ENCODE peak calls at places on chromosomes 7 and 10, in eight cellular contexts. Z, R, F, I, J, S, E and D are unnamed samples.

GRCh38 chr7:101094791-101095375 is 9.6 kb downstream of the TRIM56 start:
- DNase-seq in Z (no peak), R (no peak), F (peak; percentile 45), I (no peak), J (peak; percentile 87), S (peak; percentile 77), E (peak; percentile 81), D (peak; percentile 56)

GRCh38 chr7:36153571-36154097 is 580 bp downstream of the EEPD1 start:
- DNase-seq in Z (no peak), R (no peak), F (peak; percentile 53), I (peak; percentile 29), J (peak; percentile 41), S (no peak), E (no peak), D (peak; percentile 49)

GRCh38 chr7:138243430-138243829 is 167.2 kb downstream of the AKR1D1 start:
- DNase-seq in Z (no peak), R (no peak), F (no peak), I (peak; percentile 20), J (peak; percentile 98), S (no peak), E (peak; percentile 68), D (peak; percentile 10)

GRCh38 chr10:21100871-21101514 is 203.9 kb upstream of the NEBL start:
- DNase-seq in Z (no peak), R (no peak), F (no peak), I (no peak), J (no peak), S (no peak), E (peak; percentile 87), D (no peak)

GRCh38 chr10:123847686-123848432 is 43.7 kb downstream of the CPXM2 start:
- DNase-seq in Z (peak; percentile 48), R (no peak), F (no peak), I (no peak), J (no peak), S (no peak), E (peak; percentile 24), D (no peak)

GRCh38 chr7:54992876-54993490 is 25.8 kb upstream of the EGFR start:
- DNase-seq in Z (no peak), R (no peak), F (no peak), I (no peak), J (no peak), S (no peak), E (peak; percentile 31), D (no peak)

GRCh38 chr7:45435846-45436245 is 138.3 kb upstream of the ADCY1 start:
- DNase-seq in Z (peak; percentile 41), R (no peak), F (no peak), I (no peak), J (no peak), S (no peak), E (peak; percentile 40), D (peak; percentile 35)

GRCh38 chr7:156156734-156157408 is 344.6 kb upstream of the SHH start:
- DNase-seq in Z (no peak), R (peak; percentile 54), F (no peak), I (no peak), J (peak; percentile 57), S (no peak), E (no peak), D (peak; percentile 64)

GRCh38 chr7:95246935-95247370 is 77.4 kb downstream of the PON1 start:
- DNase-seq in Z (peak; percentile 37), R (peak; percentile 54), F (no peak), I (peak; percentile 38), J (peak; percentile 92), S (no peak), E (peak; percentile 85), D (peak; percentile 43)

GRCh38 chr10:87657370-87657769 is 2.3 kb upstream of the PAPSS2 start:
- DNase-seq in Z (no peak), R (no peak), F (no peak), I (peak; percentile 58), J (no peak), S (peak; percentile 75), E (peak; percentile 91), D (peak; percentile 8)

GRCh38 chr7:134313543-134313942 is 3.2 kb downstream of the SLC35B4 start:
- DNase-seq in Z (no peak), R (no peak), F (no peak), I (no peak), J (no peak), S (no peak), E (no peak), D (no peak)

GRCh38 chr10:101778781-101779543 is 3.0 kb upstream of the FGF8 start:
- DNase-seq in Z (no peak), R (no peak), F (no peak), I (no peak), J (peak; percentile 96), S (peak; percentile 68), E (peak; percentile 48), D (peak; percentile 14)

GRCh38 chr7:920351-921070 is 34.0 kb downstream of the ADAP1 start:
- DNase-seq in Z (no peak), R (no peak), F (no peak), I (no peak), J (no peak), S (peak; percentile 62), E (no peak), D (no peak)

GRCh38 chr10:759898-760477 is 70.5 kb upstream of the DIP2C start:
- DNase-seq in Z (no peak), R (no peak), F (no peak), I (no peak), J (no peak), S (no peak), E (no peak), D (no peak)

GRCh38 chr7:132420527-132420926 is 155.7 kb downstream of the PLXNA4 start:
- DNase-seq in Z (no peak), R (no peak), F (no peak), I (no peak), J (no peak), S (no peak), E (peak; percentile 84), D (no peak)

GRCh38 chr7:101547022-101547915 is 81.8 kb downstream of the MYL10 start:
- DNase-seq in Z (no peak), R (no peak), F (no peak), I (no peak), J (no peak), S (peak; percentile 47), E (no peak), D (no peak)

GRCh38 chr7:18626717-18627116 is 131.2 kb downstream of the HDAC9 start:
- DNase-seq in Z (no peak), R (no peak), F (no peak), I (no peak), J (no peak), S (no peak), E (no peak), D (no peak)

GRCh38 chr7:110418651-110419270 is 672.2 kb upstream of the LRRN3 start:
- DNase-seq in Z (no peak), R (no peak), F (no peak), I (no peak), J (peak; percentile 11), S (no peak), E (no peak), D (no peak)

GRCh38 chr10:90675621-90676020 is 182.2 kb downstream of the HTR7 start:
- DNase-seq in Z (peak; percentile 23), R (no peak), F (no peak), I (no peak), J (no peak), S (no peak), E (peak; percentile 55), D (no peak)

GRCh38 chr10:3783313-3783689 is 1.7 kb downstream of the KLF6 start:
- DNase-seq in Z (no peak), R (no peak), F (peak; percentile 49), I (peak; percentile 76), J (peak; percentile 69), S (peak; percentile 86), E (peak; percentile 91), D (peak; percentile 64)

GRCh38 chr7:36790280-36790679 is 66.0 kb upstream of the AOAH start:
- DNase-seq in Z (no peak), R (no peak), F (no peak), I (no peak), J (no peak), S (no peak), E (no peak), D (no peak)

GRCh38 chr10:114767589-114768393 is 53.8 kb upstream of the FHIP2A start:
- DNase-seq in Z (no peak), R (no peak), F (peak; percentile 48), I (peak; percentile 43), J (peak; percentile 84), S (no peak), E (no peak), D (peak; percentile 51)

GRCh38 chr7:86914468-86915054 is 144.9 kb downstream of the ELAPOR2 start:
- DNase-seq in Z (no peak), R (no peak), F (no peak), I (no peak), J (peak; percentile 55), S (no peak), E (peak; percentile 42), D (peak; percentile 2)
- TF ChIP-seq CTCF in Z (peak; percentile 35), R (peak; percentile 70), F (peak; percentile 42), I (peak; percentile 11), J (no peak), S (peak; percentile 30), E (peak; percentile 58), D (no peak)

GRCh38 chr7:106660862-106661720 is at the start of gene CCDC71L:
- DNase-seq in Z (peak; percentile 84), R (peak; percentile 75), F (peak; percentile 94), I (peak; percentile 96), J (peak; percentile 98), S (peak; percentile 98), E (peak; percentile 95), D (peak; percentile 95)
- TF ChIP-seq CTCF in Z (no peak), R (no peak), F (no peak), I (no peak), J (no peak), S (no peak), E (no peak), D (no peak)

DNA sequence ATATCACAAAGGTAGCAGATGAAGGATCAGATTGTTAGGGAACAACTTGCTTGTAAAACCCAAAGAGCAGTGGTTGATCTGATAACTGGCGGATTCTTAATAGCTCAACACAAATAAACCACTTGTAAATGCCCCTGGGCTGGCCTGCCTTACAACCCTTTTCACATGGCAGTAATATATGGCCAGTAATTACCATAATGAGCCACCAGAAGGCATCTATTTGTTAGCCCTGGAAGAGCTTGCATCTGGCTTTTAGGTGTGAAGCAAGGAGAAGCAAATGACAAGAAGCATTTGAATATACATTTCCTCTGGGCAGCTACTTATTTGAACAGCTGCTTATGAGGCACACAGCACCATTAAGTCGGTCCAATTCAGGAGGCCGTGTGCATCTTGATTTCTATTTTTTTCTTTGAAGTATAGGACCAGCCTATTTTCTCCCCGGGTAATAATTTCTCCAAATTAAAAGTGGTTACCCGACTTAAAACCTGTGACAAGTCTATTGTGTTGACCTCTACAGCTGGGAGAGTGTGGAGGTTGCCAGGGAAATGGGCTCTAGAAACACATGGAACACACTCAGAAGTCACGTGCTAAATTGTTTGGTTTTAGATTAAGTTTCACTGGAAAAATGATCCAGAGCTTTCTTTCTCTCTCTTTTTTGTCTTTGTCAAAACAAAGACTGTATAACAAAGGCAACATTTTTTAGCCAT is 113.4 kb downstream of the SEM1 start:
- DNase-seq in Z (no peak), R (no peak), F (no peak), I (no peak), J (peak; percentile 17), S (no peak), E (peak; percentile 2), D (no peak)
- TF ChIP-seq CTCF in Z (peak; percentile 6), R (peak; percentile 23), F (no peak), I (no peak), J (no peak), S (no peak), E (peak; percentile 1), D (peak; percentile 23)

GRCh38 chr10:120436431-120437142 is 20.4 kb upstream of the PLPP4 start:
- DNase-seq in Z (no peak), R (peak; percentile 8), F (no peak), I (no peak), J (no peak), S (no peak), E (no peak), D (no peak)
- TF ChIP-seq CTCF in Z (peak; percentile 28), R (no peak), F (no peak), I (no peak), J (peak; percentile 31), S (no peak), E (no peak), D (no peak)